ENCODE peak calls at places on chromosome 9, in four cellular contexts. One of them, this sample, is unnamed.

GRCh38 chr9:83062653-83063527 is at the start of gene RASEF:
- DNase-seq in fibroblast of lung: peak
- DNase-seq in GM13976: no peak
- DNase-seq in DND-41: no peak
- DNase-seq in this sample: no peak

GRCh38 chr9:95030920-95031662 is 286.4 kb downstream of the FANCC start:
- DNase-seq in GM13976: no peak
- DNase-seq in fibroblast of lung: no peak
- DNase-seq in DND-41: no peak
- DNase-seq in this sample: no peak

GRCh38 chr9:135816179-135816970 is 91.0 kb downstream of the CAMSAP1 start:
- DNase-seq in DND-41: no peak
- DNase-seq in fibroblast of lung: no peak
- DNase-seq in GM13976: no peak
- DNase-seq in this sample: no peak

GRCh38 chr9:95058795-95059386 is 258.6 kb downstream of the FANCC start:
- DNase-seq in fibroblast of lung: peak
- DNase-seq in GM13976: no peak
- DNase-seq in DND-41: no peak
- DNase-seq in this sample: no peak

GRCh38 chr9:120571443-120572257 is 8.3 kb downstream of the CDK5RAP2 start:
- DNase-seq in GM13976: no peak
- DNase-seq in fibroblast of lung: peak
- DNase-seq in DND-41: no peak
- DNase-seq in this sample: no peak

GRCh38 chr9:5499889-5500398 is 10.4 kb upstream of the PDCD1LG2 start:
- DNase-seq in fibroblast of lung: peak
- DNase-seq in DND-41: no peak
- DNase-seq in GM13976: no peak
- DNase-seq in this sample: no peak

GRCh38 chr9:38182321-38182720 is 113.3 kb upstream of the SHB start:
- DNase-seq in fibroblast of lung: no peak
- DNase-seq in GM13976: no peak
- DNase-seq in DND-41: no peak
- DNase-seq in this sample: no peak

GRCh38 chr9:128216781-128217553 is 13.8 kb downstream of the DNM1 start:
- DNase-seq in DND-41: no peak
- DNase-seq in GM13976: no peak
- DNase-seq in fibroblast of lung: no peak
- DNase-seq in this sample: no peak

GRCh38 chr9:111759762-111760639 is 34.7 kb downstream of the SHOC1 start:
- DNase-seq in fibroblast of lung: peak
- DNase-seq in DND-41: peak
- DNase-seq in GM13976: peak
- DNase-seq in this sample: peak

GRCh38 chr9:89361031-89361430 is 42.7 kb downstream of the SECISBP2 start:
- DNase-seq in DND-41: no peak
- DNase-seq in fibroblast of lung: no peak
- DNase-seq in GM13976: no peak
- DNase-seq in this sample: no peak

GRCh38 chr9:5326893-5327548 is 12.7 kb downstream of the RLN1 start:
- DNase-seq in DND-41: no peak
- DNase-seq in GM13976: no peak
- DNase-seq in fibroblast of lung: peak
- DNase-seq in this sample: peak

GRCh38 chr9:127954831-127955293 is 17.2 kb upstream of the DPM2 start:
- DNase-seq in fibroblast of lung: no peak
- DNase-seq in GM13976: no peak
- DNase-seq in DND-41: no peak
- DNase-seq in this sample: no peak

GRCh38 chr9:111566234-111566633 is 33.2 kb downstream of the PTGR1 start:
- DNase-seq in DND-41: no peak
- DNase-seq in fibroblast of lung: no peak
- DNase-seq in GM13976: no peak
- DNase-seq in this sample: no peak

GRCh38 chr9:121447341-121447834 is 52.3 kb downstream of the GGTA1 start:
- DNase-seq in fibroblast of lung: peak
- DNase-seq in DND-41: peak
- DNase-seq in GM13976: no peak
- DNase-seq in this sample: no peak

GRCh38 chr9:89048611-89049010 is 57.3 kb downstream of the S1PR3 start:
- DNase-seq in DND-41: no peak
- DNase-seq in GM13976: no peak
- DNase-seq in fibroblast of lung: no peak
- DNase-seq in this sample: no peak

GRCh38 chr9:8564960-8565359 is 765.4 kb upstream of the DMAC1 start:
- DNase-seq in DND-41: peak
- DNase-seq in fibroblast of lung: no peak
- DNase-seq in GM13976: no peak
- DNase-seq in this sample: peak

GRCh38 chr9:105291938-105292337 is 47.5 kb downstream of the SLC44A1 start:
- DNase-seq in GM13976: no peak
- DNase-seq in fibroblast of lung: no peak
- DNase-seq in DND-41: no peak
- DNase-seq in this sample: no peak

GRCh38 chr9:35688558-35689350 is 971 bp downstream of the TPM2 start:
- DNase-seq in fibroblast of lung: peak
- DNase-seq in GM13976: no peak
- DNase-seq in DND-41: no peak
- DNase-seq in this sample: peak

GRCh38 chr9:74795081-74795480 is 92.6 kb downstream of the TRPM6 start:
- DNase-seq in GM13976: no peak
- DNase-seq in fibroblast of lung: no peak
- DNase-seq in DND-41: no peak
- DNase-seq in this sample: no peak

GRCh38 chr9:34809504-34810186 is 99.7 kb upstream of the CCL21 start:
- DNase-seq in fibroblast of lung: peak
- DNase-seq in GM13976: no peak
- DNase-seq in DND-41: no peak
- DNase-seq in this sample: peak

GRCh38 chr9:8600914-8601680 is 801.5 kb upstream of the DMAC1 start:
- DNase-seq in DND-41: no peak
- DNase-seq in fibroblast of lung: no peak
- DNase-seq in GM13976: no peak
- DNase-seq in this sample: no peak

GRCh38 chr9:128372188-128372641 is 1.0 kb downstream of the URM1 start:
- DNase-seq in DND-41: no peak
- DNase-seq in fibroblast of lung: peak
- DNase-seq in GM13976: no peak
- DNase-seq in this sample: no peak

GRCh38 chr9:129236441-129237145 is 58.5 kb upstream of the IER5L start:
- DNase-seq in GM13976: no peak
- DNase-seq in DND-41: peak
- DNase-seq in fibroblast of lung: no peak
- DNase-seq in this sample: peak

GRCh38 chr9:22307013-22307711 is 139.5 kb upstream of the DMRTA1 start:
- DNase-seq in fibroblast of lung: peak
- DNase-seq in GM13976: no peak
- DNase-seq in DND-41: peak
- DNase-seq in this sample: peak

GRCh38 chr9:133436706-133437105 is 14.5 kb downstream of the ADAMTS13 start:
- DNase-seq in GM13976: no peak
- DNase-seq in fibroblast of lung: no peak
- DNase-seq in DND-41: no peak
- DNase-seq in this sample: no peak

GRCh38 chr9:23822331-23823169 is 3.5 kb downstream of the ELAVL2 start:
- DNase-seq in fibroblast of lung: no peak
- DNase-seq in GM13976: peak
- DNase-seq in DND-41: no peak
- DNase-seq in this sample: no peak

GRCh38 chr9:38240051-38240450 is 152.5 kb upstream of the ALDH1B1 start:
- DNase-seq in GM13976: no peak
- DNase-seq in DND-41: no peak
- DNase-seq in fibroblast of lung: no peak
- DNase-seq in this sample: no peak

GRCh38 chr9:34989056-34989945 is at the start of gene DNAJB5:
- DNase-seq in DND-41: peak
- DNase-seq in GM13976: peak
- DNase-seq in fibroblast of lung: peak
- DNase-seq in this sample: peak

GRCh38 chr9:81814794-81815464 is 113.3 kb upstream of the SPATA31D4 start:
- DNase-seq in fibroblast of lung: no peak
- DNase-seq in DND-41: no peak
- DNase-seq in GM13976: no peak
- DNase-seq in this sample: no peak

GRCh38 chr9:81848472-81848871 is 79.8 kb upstream of the SPATA31D4 start:
- DNase-seq in GM13976: no peak
- DNase-seq in fibroblast of lung: peak
- DNase-seq in DND-41: no peak
- DNase-seq in this sample: no peak

GRCh38 chr9:119284118-119284517 is 85.1 kb downstream of the BRINP1 start:
- DNase-seq in DND-41: no peak
- DNase-seq in fibroblast of lung: peak
- DNase-seq in GM13976: no peak
- DNase-seq in this sample: no peak

GRCh38 chr9:85610074-85610855 is 131.5 kb downstream of the AGTPBP1 start:
- DNase-seq in fibroblast of lung: peak
- DNase-seq in GM13976: peak
- DNase-seq in DND-41: peak
- DNase-seq in this sample: peak

GRCh38 chr9:114159562-114160145 is 4.3 kb downstream of the COL27A1 start:
- DNase-seq in DND-41: no peak
- DNase-seq in fibroblast of lung: no peak
- DNase-seq in GM13976: no peak
- DNase-seq in this sample: no peak

GRCh38 chr9:112031400-112031799 is 134.8 kb downstream of the UGCG start:
- DNase-seq in GM13976: no peak
- DNase-seq in DND-41: no peak
- DNase-seq in fibroblast of lung: no peak
- DNase-seq in this sample: no peak

GRCh38 chr9:34349324-34349723 is 20.0 kb downstream of the NUDT2 start:
- DNase-seq in DND-41: no peak
- DNase-seq in GM13976: no peak
- DNase-seq in fibroblast of lung: no peak
- DNase-seq in this sample: no peak

GRCh38 chr9:91100878-91101450 is 260.8 kb downstream of the AUH start:
- DNase-seq in GM13976: no peak
- DNase-seq in DND-41: no peak
- DNase-seq in fibroblast of lung: no peak
- DNase-seq in this sample: peak

GRCh38 chr9:110671849-110672248 is 3.3 kb downstream of the MUSK start:
- DNase-seq in DND-41: no peak
- DNase-seq in GM13976: no peak
- DNase-seq in fibroblast of lung: no peak
- DNase-seq in this sample: no peak

GRCh38 chr9:79209012-79209411 is 362.8 kb upstream of the TLE4 start:
- DNase-seq in DND-41: no peak
- DNase-seq in fibroblast of lung: no peak
- DNase-seq in GM13976: no peak
- DNase-seq in this sample: no peak

GRCh38 chr9:114803886-114804285 is 2.0 kb downstream of the TNFSF15 start:
- DNase-seq in DND-41: no peak
- DNase-seq in GM13976: no peak
- DNase-seq in fibroblast of lung: peak
- DNase-seq in this sample: no peak

GRCh38 chr9:36905101-36906066 is 128.7 kb downstream of the PAX5 start:
- DNase-seq in DND-41: no peak
- DNase-seq in fibroblast of lung: no peak
- DNase-seq in GM13976: no peak
- DNase-seq in this sample: no peak
- TF ChIP-seq CTCF in DND-41: no peak
- TF ChIP-seq CTCF in fibroblast of lung: no peak
- TF ChIP-seq CTCF in GM13976: no peak
- TF ChIP-seq CTCF in this sample: peak

DNA sequence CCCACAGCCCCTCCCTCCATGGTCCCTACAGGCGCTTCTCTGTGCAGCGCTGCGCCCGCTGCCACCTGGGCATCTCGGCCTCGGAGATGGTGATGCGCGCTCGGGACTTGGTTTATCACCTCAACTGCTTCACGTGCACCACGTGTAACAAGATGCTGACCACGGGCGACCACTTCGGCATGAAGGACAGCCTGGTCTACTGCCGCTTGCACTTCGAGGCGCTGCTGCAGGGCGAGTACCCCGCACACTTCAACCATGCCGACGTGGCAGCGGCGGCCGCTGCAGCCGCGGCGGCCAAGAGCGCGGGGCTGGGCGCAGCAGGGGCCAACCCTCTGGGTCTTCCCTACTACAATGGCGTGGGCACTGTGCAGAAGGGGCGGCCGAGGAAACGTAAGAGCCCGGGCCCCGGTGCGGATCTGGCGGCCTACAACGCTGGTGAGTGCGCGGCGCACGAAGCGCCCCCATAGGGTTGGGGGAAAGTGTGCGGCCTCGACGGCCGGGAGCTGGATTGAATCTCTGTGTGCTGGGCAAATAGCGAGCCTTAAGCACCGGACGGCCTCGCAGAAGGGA is 3.6 kb downstream of the LHX2 start:
- DNase-seq in DND-41: no peak
- DNase-seq in fibroblast of lung: no peak
- DNase-seq in GM13976: peak
- DNase-seq in this sample: no peak
- TF ChIP-seq CTCF in DND-41: no peak
- TF ChIP-seq CTCF in fibroblast of lung: no peak
- TF ChIP-seq CTCF in GM13976: no peak
- TF ChIP-seq CTCF in this sample: no peak

GRCh38 chr9:126155756-126156664 is 170.6 kb upstream of the MVB12B start:
- DNase-seq in GM13976: peak
- DNase-seq in fibroblast of lung: no peak
- DNase-seq in DND-41: no peak
- DNase-seq in this sample: no peak

GRCh38 chr9:126154182-126154827 is 172.3 kb upstream of the MVB12B start:
- DNase-seq in fibroblast of lung: no peak
- DNase-seq in GM13976: peak
- DNase-seq in DND-41: no peak
- DNase-seq in this sample: no peak

GRCh38 chr9:126156898-126157297 is 169.7 kb upstream of the MVB12B start:
- DNase-seq in GM13976: peak
- DNase-seq in fibroblast of lung: no peak
- DNase-seq in DND-41: no peak
- DNase-seq in this sample: no peak

GRCh38 chr9:126153382-126153781 is 173.2 kb upstream of the MVB12B start:
- DNase-seq in DND-41: no peak
- DNase-seq in fibroblast of lung: no peak
- DNase-seq in GM13976: no peak
- DNase-seq in this sample: no peak

DNA sequence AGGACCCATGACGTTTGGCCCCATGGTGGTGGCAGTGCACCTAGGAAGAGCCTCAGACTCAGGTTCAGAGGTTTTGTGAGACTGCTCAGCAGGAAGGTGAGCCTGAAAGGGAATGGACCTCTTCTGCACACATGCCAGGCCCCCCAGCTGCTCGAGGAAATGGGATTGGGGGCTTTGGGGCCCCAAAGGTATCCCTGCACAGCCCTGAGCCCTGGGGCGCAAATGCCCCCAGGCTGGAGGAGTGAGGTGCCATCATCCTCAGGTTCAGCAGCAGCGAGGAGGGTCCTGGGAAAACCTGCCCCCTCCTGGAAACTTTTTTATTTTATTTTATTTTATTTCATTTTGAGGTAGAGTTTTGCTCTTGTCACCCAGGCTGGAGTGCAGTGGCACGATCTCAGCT is 171.8 kb upstream of the MVB12B start:
- DNase-seq in GM13976: peak
- DNase-seq in fibroblast of lung: no peak
- DNase-seq in DND-41: no peak
- DNase-seq in this sample: no peak
- TF ChIP-seq CTCF in GM13976: no peak
- TF ChIP-seq CTCF in fibroblast of lung: no peak
- TF ChIP-seq CTCF in DND-41: no peak
- TF ChIP-seq CTCF in this sample: no peak

GRCh38 chr9:72592501-72593403 is 71.3 kb downstream of the TMC1 start:
- DNase-seq in DND-41: peak
- DNase-seq in GM13976: peak
- DNase-seq in fibroblast of lung: peak
- DNase-seq in this sample: peak
- TF ChIP-seq CTCF in DND-41: peak
- TF ChIP-seq CTCF in GM13976: peak
- TF ChIP-seq CTCF in fibroblast of lung: peak
- TF ChIP-seq CTCF in this sample: peak